ENCODE peak calls at places on chromosomes 2 and 18, in nine cellular contexts. R is upper lobe of left lung, Z is lower lobe of right lung, U is A549, H is ovary, P is heart left ventricle, L is Peyer's patch, V is GM23338, Y is spleen. T is an unnamed sample.

GRCh38 chr18:68085251-68085650 is 568.7 kb upstream of the DSEL start:
- DNase-seq in R (no peak), Z (no peak), U (no peak), H (no peak), P (no peak), L (no peak), V (peak), Y (no peak), T (no peak)

GRCh38 chr2:145483854-145484253 is 963.9 kb upstream of the ZEB2 start:
- DNase-seq in R (no peak), Z (no peak), U (no peak), H (no peak), P (no peak), L (no peak), V (no peak), Y (no peak), T (no peak)

GRCh38 chr2:240217431-240218301 is 77.2 kb upstream of the OTOS start:
- DNase-seq in R (no peak), Z (no peak), U (peak), H (no peak), P (peak), L (peak), V (no peak), Y (peak), T (no peak)

GRCh38 chr2:222869252-222869560 is 8.4 kb downstream of the ACSL3 start:
- DNase-seq in R (no peak), Z (no peak), U (no peak), H (no peak), P (no peak), L (no peak), V (no peak), Y (no peak), T (no peak)

GRCh38 chr2:27573452-27573851 is 9.4 kb upstream of the ZNF512 start:
- DNase-seq in R (no peak), Z (no peak), U (no peak), H (no peak), P (no peak), L (no peak), V (no peak), Y (no peak), T (no peak)

GRCh38 chr2:147945660-147946059 is 74.9 kb downstream of the ORC4 start:
- DNase-seq in R (no peak), Z (no peak), U (no peak), H (no peak), P (no peak), L (no peak), V (peak), Y (no peak), T (no peak)

GRCh38 chr2:101152195-101153076 is 1.3 kb upstream of the TBC1D8 start:
- DNase-seq in R (no peak), Z (no peak), U (peak), H (peak), P (peak), L (peak), V (peak), Y (peak), T (no peak)

GRCh38 chr2:172510083-172510482 is 45.8 kb upstream of the PDK1 start:
- DNase-seq in R (no peak), Z (no peak), U (no peak), H (no peak), P (no peak), L (no peak), V (no peak), Y (no peak), T (no peak)

GRCh38 chr18:26548144-26549102 is at the start of gene KCTD1:
- DNase-seq in R (peak), Z (peak), U (peak), H (peak), P (peak), L (peak), V (peak), Y (peak), T (peak)

GRCh38 chr18:2112435-2113045 is 458.8 kb downstream of the METTL4 start:
- DNase-seq in R (no peak), Z (no peak), U (no peak), H (no peak), P (no peak), L (no peak), V (no peak), Y (no peak), T (no peak)

GRCh38 chr2:46381263-46381849 is 84.1 kb downstream of the EPAS1 start:
- DNase-seq in R (no peak), Z (no peak), U (no peak), H (no peak), P (no peak), L (no peak), V (no peak), Y (no peak), T (no peak)

GRCh38 chr2:158291544-158292175 is 164.9 kb downstream of the CCDC148 start:
- DNase-seq in R (no peak), Z (no peak), U (no peak), H (no peak), P (no peak), L (no peak), V (no peak), Y (no peak), T (no peak)

GRCh38 chr2:71796174-71796592 is 342.8 kb downstream of the DYSF start:
- DNase-seq in R (peak), Z (no peak), U (no peak), H (no peak), P (no peak), L (peak), V (no peak), Y (peak), T (no peak)

GRCh38 chr2:67561411-67561965 is 164.4 kb downstream of the ETAA1 start:
- DNase-seq in R (peak), Z (no peak), U (peak), H (no peak), P (peak), L (no peak), V (no peak), Y (no peak), T (peak)

GRCh38 chr2:10241641-10242430 is 60.9 kb upstream of the HPCAL1 start:
- DNase-seq in R (peak), Z (peak), U (no peak), H (no peak), P (no peak), L (no peak), V (no peak), Y (peak), T (no peak)

GRCh38 chr2:132503621-132504200 is 87.1 kb downstream of the GPR39 start:
- DNase-seq in R (no peak), Z (no peak), U (no peak), H (no peak), P (no peak), L (no peak), V (no peak), Y (no peak), T (no peak)

GRCh38 chr2:111116843-111117665 is 3.7 kb upstream of the BCL2L11 start:
- DNase-seq in R (peak), Z (peak), U (peak), H (peak), P (peak), L (peak), V (peak), Y (peak), T (peak)

GRCh38 chr2:167492486-167492885 is 604.2 kb downstream of the XIRP2 start:
- DNase-seq in R (no peak), Z (no peak), U (no peak), H (no peak), P (no peak), L (no peak), V (no peak), Y (no peak), T (no peak)

GRCh38 chr18:13112982-13113381 is 105.6 kb upstream of the LDLRAD4 start:
- DNase-seq in R (no peak), Z (no peak), U (no peak), H (peak), P (peak), L (peak), V (peak), Y (no peak), T (peak)

GRCh38 chr2:104868081-104868806 is 14.3 kb downstream of the POU3F3 start:
- DNase-seq in R (peak), Z (no peak), U (no peak), H (no peak), P (no peak), L (no peak), V (no peak), Y (no peak), T (no peak)

GRCh38 chr2:159904565-159905281 is 106.7 kb upstream of the CD302 start:
- DNase-seq in R (peak), Z (peak), U (peak), H (no peak), P (peak), L (peak), V (peak), Y (peak), T (no peak)
- H3K4me3 ChIP-seq in R (peak), Z (peak), U (peak), H (peak), P (peak), L (peak), V (peak), Y (peak), T (no peak)

DNA sequence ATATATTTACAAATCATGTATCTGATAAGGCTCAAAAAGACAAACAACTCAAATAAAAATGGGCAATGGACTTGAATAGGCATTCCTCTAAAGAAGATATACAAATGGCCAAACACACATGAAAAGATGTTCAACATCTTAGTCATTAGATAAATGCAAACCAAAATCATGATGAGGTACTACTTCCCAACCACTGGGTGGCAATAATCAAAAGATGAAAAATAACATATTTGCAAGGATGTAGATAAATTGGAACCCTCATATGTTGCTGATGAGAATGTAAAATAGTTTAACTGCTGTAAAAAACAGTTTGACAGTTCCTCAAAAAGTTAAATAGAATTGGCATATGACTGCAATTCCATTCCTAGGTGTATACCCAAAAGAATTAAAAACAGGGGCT is 132.3 kb downstream of the TTC32 start:
- DNase-seq in R (no peak), Z (no peak), U (no peak), H (no peak), P (no peak), L (no peak), V (no peak), Y (no peak), T (no peak)
- TF ChIP-seq CTCF in R (no peak), Z (no peak), U (peak), H (no peak), P (no peak), L (no peak), V (no peak), Y (no peak), T (peak)

GRCh38 chr2:37317746-37318145 is 6.9 kb downstream of the PRKD3 start:
- DNase-seq in R (no peak), Z (no peak), U (no peak), H (no peak), P (no peak), L (no peak), V (no peak), Y (no peak), T (no peak)

GRCh38 chr2:37321029-37321682 is 3.5 kb downstream of the PRKD3 start:
- DNase-seq in R (no peak), Z (no peak), U (no peak), H (no peak), P (no peak), L (no peak), V (no peak), Y (no peak), T (no peak)

GRCh38 chr2:37322368-37322767 is 2.3 kb downstream of the PRKD3 start:
- DNase-seq in R (no peak), Z (no peak), U (no peak), H (no peak), P (no peak), L (no peak), V (no peak), Y (no peak), T (no peak)

GRCh38 chr2:37318401-37318800 is 6.2 kb downstream of the PRKD3 start:
- DNase-seq in R (no peak), Z (no peak), U (no peak), H (no peak), P (no peak), L (no peak), V (no peak), Y (no peak), T (no peak)

DNA sequence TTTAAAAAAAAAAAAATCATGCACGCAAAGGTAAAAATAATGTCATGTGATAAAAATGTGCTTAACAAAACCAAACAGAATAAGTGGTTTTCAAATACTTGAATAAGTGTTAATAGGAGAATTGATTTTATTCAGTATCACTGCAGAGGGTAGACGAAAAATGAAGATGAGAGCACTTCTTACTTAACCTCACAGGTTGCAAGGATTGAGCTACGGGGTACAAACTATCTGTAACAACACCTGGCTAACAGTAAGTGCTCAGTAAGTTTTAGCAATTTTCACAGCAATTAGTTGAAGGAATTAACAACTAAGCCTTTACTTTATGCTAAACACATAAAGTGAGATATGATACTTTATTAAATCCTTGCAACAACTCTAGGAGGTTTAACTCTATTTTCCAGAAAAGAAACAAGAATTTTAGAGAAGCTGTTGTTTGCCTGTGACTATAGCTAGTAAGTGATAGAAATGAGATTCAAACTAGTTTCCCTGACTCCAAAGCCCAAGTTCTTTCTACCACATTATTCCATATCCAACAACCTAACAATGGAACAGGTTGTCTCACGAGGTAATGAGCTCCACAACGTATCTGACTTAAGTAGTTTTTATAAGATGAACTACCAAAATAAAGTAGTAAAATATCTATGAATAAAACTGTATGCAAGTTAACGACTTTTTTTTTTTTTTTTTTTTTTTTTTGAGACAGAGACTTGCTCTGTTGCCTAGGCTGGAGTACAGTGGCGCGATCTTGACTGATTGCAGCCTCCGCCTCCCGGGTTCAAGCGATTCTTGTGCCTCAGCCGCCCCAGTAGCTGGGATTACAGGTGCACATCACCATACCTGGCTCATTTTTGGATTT is 4.7 kb downstream of the PRKD3 start:
- DNase-seq in R (no peak), Z (no peak), U (no peak), H (no peak), P (no peak), L (no peak), V (no peak), Y (no peak), T (no peak)
- H3K4me3 ChIP-seq in R (no peak), Z (no peak), U (no peak), H (no peak), P (no peak), L (no peak), V (no peak), Y (no peak), T (no peak)

GRCh38 chr18:61892683-61893303 is at the start of gene RNF152:
- DNase-seq in R (peak), Z (no peak), U (peak), H (peak), P (peak), L (peak), V (peak), Y (no peak), T (no peak)
- TF ChIP-seq CTCF in R (no peak), Z (peak), U (no peak), H (no peak), P (no peak), L (no peak), V (peak), Y (no peak), T (no peak)

GRCh38 chr2:156458229-156458584 is 22.0 kb downstream of the GPD2 start:
- DNase-seq in R (no peak), Z (no peak), U (no peak), H (no peak), P (no peak), L (no peak), V (no peak), Y (no peak), T (no peak)
- H3K4me3 ChIP-seq in R (no peak), Z (no peak), U (no peak), H (no peak), P (no peak), L (no peak), V (no peak), Y (no peak), T (no peak)

DNA sequence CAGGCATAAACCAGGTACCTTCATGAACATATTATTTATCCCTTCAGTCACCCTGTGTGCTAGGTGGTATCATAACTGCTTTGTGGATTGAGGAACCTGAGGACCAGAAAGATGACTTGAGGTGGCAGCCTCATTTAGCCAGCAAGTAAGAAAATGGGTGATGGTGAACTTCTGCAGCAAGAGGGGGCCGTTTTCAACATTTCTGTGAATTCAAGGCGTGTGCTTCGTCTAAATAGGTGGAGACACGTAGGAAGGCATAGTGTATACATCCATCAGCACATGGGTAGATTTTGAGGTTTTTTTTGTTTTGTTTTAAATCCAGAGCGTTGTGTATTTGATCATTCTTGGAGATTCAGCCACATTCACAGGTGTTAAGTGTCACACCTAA is 118.7 kb downstream of the SPTBN1 start:
- DNase-seq in R (no peak), Z (no peak), U (no peak), H (no peak), P (no peak), L (no peak), V (no peak), Y (no peak), T (no peak)
- TF ChIP-seq CTCF in R (no peak), Z (no peak), U (no peak), H (no peak), P (no peak), L (no peak), V (peak), Y (no peak), T (no peak)

DNA sequence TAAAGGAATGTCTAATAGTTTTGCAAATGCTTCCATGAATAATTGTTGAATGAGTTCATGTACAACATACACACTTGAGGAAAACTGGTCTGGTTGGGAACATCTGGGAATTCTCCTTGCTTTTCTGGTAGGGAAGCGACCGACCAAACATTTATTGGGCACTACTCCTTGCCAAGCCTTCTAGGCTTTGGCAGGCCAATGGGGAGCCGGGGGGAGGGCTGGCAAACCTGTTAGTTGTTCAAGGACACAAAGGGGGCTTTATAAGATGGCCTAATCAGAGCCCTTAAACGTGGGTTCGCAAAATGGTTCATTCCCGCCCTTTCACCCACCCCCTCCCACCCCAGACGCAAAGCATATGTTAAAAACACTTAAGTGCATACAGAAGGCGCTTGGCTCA is 902 bp upstream of the VSNL1 start:
- DNase-seq in R (no peak), Z (no peak), U (no peak), H (peak), P (no peak), L (no peak), V (peak), Y (no peak), T (no peak)
- H3K4me3 ChIP-seq in R (peak), Z (peak), U (peak), H (peak), P (peak), L (peak), V (peak), Y (no peak), T (no peak)

T was measured in LNCaP clone FGC.